ENCODE peak calls at places on chromosomes 1 and 21, in four cellular contexts. L, W, K and Q are unnamed samples. For H3K36me3 and H3K4me1, the result is how much of the 10 kb centered on the place peaks cover.

GRCh38 chr21:45615145-45615711 is 28.3 kb upstream of the PCBP3 start:
- DNase-seq in L (no peak), K (peak), W (no peak), Q (peak)

GRCh38 chr1:99808391-99809115 is 41.6 kb upstream of the AGL start:
- DNase-seq in K (peak), W (no peak), L (no peak), Q (peak)

GRCh38 chr1:226874579-226875425 is 4.4 kb downstream of the PSEN2 start:
- DNase-seq in L (no peak), K (no peak), W (no peak), Q (no peak)

GRCh38 chr21:45804809-45805313 is 161.3 kb downstream of the PCBP3 start:
- DNase-seq in W (no peak), L (no peak), K (no peak), Q (no peak)

GRCh38 chr1:182392045-182393028 is 747 bp upstream of the GLUL start:
- DNase-seq in W (no peak), L (peak), K (peak), Q (no peak)

GRCh38 chr1:41773842-41774241 is 144.9 kb downstream of the HIVEP3 start:
- DNase-seq in K (no peak), W (no peak), L (no peak), Q (no peak)

GRCh38 chr21:44704636-44705001 is 6.8 kb downstream of the TSPEAR start:
- DNase-seq in K (no peak), W (no peak), L (no peak), Q (no peak)

GRCh38 chr1:36561365-36561731 is 78.6 kb upstream of the CSF3R start:
- DNase-seq in L (no peak), W (no peak), K (no peak), Q (no peak)

GRCh38 chr1:46617833-46618232 is 1.2 kb upstream of the MOB3C start:
- DNase-seq in W (no peak), K (no peak), L (no peak), Q (no peak)

GRCh38 chr1:179353546-179353945 is 12.2 kb upstream of the AXDND1 start:
- DNase-seq in K (peak), W (peak), L (no peak), Q (no peak)

GRCh38 chr1:169525391-169525790 is 39.6 kb upstream of the SLC19A2 start:
- DNase-seq in L (no peak), K (no peak), W (no peak), Q (no peak)

GRCh38 chr1:81023187-81023724 is 777.5 kb upstream of the ADGRL2 start:
- DNase-seq in L (no peak), W (no peak), K (no peak), Q (no peak)

GRCh38 chr21:37266515-37267221 is 466 bp downstream of the VPS26C start:
- DNase-seq in L (peak), K (no peak), W (no peak), Q (no peak)

GRCh38 chr1:220432408-220432807 is 95.5 kb upstream of the MARK1 start:
- DNase-seq in K (peak), W (no peak), L (no peak), Q (no peak)

GRCh38 chr1:24536391-24536840 is 19.5 kb upstream of the NCMAP start:
- DNase-seq in W (no peak), K (no peak), L (no peak), Q (peak)

GRCh38 chr1:173297798-173298391 is 90.8 kb upstream of the TNFSF4 start:
- DNase-seq in K (no peak), W (no peak), L (no peak), Q (no peak)

GRCh38 chr21:31471865-31472264 is 127.8 kb upstream of the TIAM1 start:
- DNase-seq in L (no peak), W (no peak), K (no peak), Q (no peak)

GRCh38 chr1:32650157-32650751 is at the start of gene ZBTB8OS:
- DNase-seq in L (peak), W (peak), K (peak), Q (peak)

GRCh38 chr21:32312976-32313375 is 14.3 kb downstream of the MRAP start:
- DNase-seq in L (no peak), K (no peak), W (no peak), Q (no peak)

GRCh38 chr1:205191617-205192016 is 19.9 kb downstream of the DSTYK start:
- DNase-seq in W (no peak), L (no peak), K (no peak), Q (no peak)

GRCh38 chr1:228955691-228956090 is 220.4 kb downstream of the RHOU start:
- DNase-seq in W (no peak), K (no peak), L (no peak), Q (no peak)

GRCh38 chr1:26570287-26570686 is 40.7 kb downstream of the RPS6KA1 start:
- DNase-seq in K (no peak), W (no peak), L (no peak), Q (no peak)

GRCh38 chr1:167210966-167211674 is 9.6 kb upstream of the POU2F1 start:
- DNase-seq in L (no peak), W (no peak), K (peak), Q (no peak)

GRCh38 chr1:21779613-21780521 is 3.1 kb downstream of the USP48 start:
- DNase-seq in W (no peak), K (no peak), L (no peak), Q (no peak)

GRCh38 chr1:172449012-172449584 is 5.2 kb upstream of the PIGC start:
- DNase-seq in K (peak), L (no peak), W (no peak), Q (no peak)

GRCh38 chr1:178634445-178634844 is 90.6 kb upstream of the RALGPS2 start:
- DNase-seq in W (no peak), L (no peak), K (no peak), Q (no peak)

GRCh38 chr1:44688760-44689446 is 14.4 kb downstream of the ARMH1 start:
- DNase-seq in K (no peak), W (peak), L (no peak), Q (no peak)

GRCh38 chr1:242523968-242524570 is 428 bp downstream of the PLD5 start:
- DNase-seq in W (peak), L (peak), K (peak), Q (no peak)

DNA sequence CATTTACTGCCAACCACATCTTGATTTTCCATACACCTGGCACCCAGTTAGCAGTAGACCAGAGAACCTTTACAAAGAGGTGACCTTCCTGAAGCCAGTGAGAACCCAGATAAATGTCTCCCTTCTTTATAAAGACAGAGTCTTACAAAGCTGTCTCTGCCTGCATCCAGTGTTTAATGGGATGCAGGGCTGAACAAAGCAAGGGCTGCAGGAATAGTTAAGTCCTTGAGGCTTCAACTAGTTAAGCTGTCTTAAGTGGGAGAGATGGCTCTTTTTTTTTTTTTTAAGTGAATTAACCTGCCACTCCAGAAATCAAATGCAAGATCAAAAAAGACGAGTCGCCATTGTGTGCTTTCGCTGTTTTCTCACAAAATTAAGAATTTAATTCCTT is 1.5 kb downstream of the AHCYL1 start:
- DNase-seq in W (no peak), L (no peak), K (no peak), Q (no peak)
- H3K4me3 ChIP-seq in W (peak), L (peak), K (peak), Q (peak)

GRCh38 chr1:15727424-15727823 is 8.6 kb upstream of the SLC25A34 start:
- DNase-seq in W (no peak), L (no peak), K (no peak), Q (no peak)
- H3K36me3 ChIP-seq in W (under half), L (under half), K (under half), Q (half or more)

DNA sequence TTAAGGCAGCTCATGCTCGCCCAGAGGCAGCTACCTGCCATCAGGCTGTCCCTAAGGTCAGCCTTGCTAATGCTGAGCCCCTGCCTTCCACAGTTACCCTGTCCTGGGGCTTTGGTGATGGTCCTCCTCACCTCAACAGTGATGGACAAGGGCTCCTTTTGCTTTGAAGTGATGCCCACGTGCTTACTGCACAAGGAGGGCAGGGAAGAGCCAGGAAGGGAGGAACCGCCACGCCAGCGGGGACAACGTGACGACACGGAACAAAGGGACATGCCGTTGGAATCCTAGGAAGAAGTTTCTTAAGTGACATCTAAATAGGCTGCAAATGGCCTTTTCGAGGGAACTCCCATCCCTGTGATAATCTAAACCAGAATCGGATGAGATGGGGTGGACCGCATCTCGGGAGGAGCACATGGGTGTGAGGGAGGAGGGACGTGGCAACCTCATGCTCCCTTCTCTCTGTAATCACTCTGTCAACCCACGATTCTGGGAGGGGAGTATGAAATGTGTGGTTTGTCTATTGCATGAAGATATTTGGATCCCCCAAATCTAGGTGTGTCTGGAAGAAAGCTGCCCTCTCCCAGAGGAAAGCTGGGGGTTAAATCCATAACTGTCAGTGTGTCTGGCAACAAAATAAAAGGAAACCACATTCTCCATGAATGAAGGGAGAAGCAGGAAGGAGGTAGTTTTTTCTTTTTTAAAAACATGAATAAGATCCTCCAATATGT is 110.9 kb upstream of the IRF2BP2 start:
- DNase-seq in L (no peak), W (no peak), K (no peak), Q (no peak)
- H3K4me1 ChIP-seq in L (half or more), W (under half), K (under half), Q (under half)

GRCh38 chr1:71592646-71593274 is 511.9 kb upstream of the ZRANB2 start:
- DNase-seq in W (no peak), K (no peak), L (no peak), Q (no peak)
- H3K4me3 ChIP-seq in W (no peak), K (no peak), L (no peak), Q (no peak)